ENCODE peak calls at places on chromosomes 6 and 20, in six cellular contexts. O, L, P, Z, R and W are unnamed samples.

GRCh38 chr6:136552054-136552453 is 1.8 kb upstream of the MAP7 start:
- DNase-seq in O (no peak), L (no peak), P (no peak), Z (no peak), R (no peak), W (no peak)

GRCh38 chr20:58982406-58983114 is 1.5 kb downstream of the NELFCD start:
- DNase-seq in O (peak; percentile 15), L (peak; percentile 2), P (no peak), Z (no peak), R (no peak), W (no peak)

GRCh38 chr6:131629656-131630055 is 1.6 kb upstream of the MED23 start:
- DNase-seq in O (no peak), L (no peak), P (no peak), Z (no peak), R (no peak), W (no peak)

GRCh38 chr20:62475819-62476073 is at the start of gene GATA5:
- DNase-seq in O (no peak), L (peak; percentile 85), P (no peak), Z (no peak), R (no peak), W (no peak)

GRCh38 chr6:100230115-100230975 is 234.4 kb downstream of the SIM1 start:
- DNase-seq in O (no peak), L (no peak), P (no peak), Z (no peak), R (no peak), W (no peak)

GRCh38 chr6:131003419-131004386 is 59.3 kb downstream of the EPB41L2 start:
- DNase-seq in O (no peak), L (no peak), P (no peak), Z (no peak), R (no peak), W (no peak)

GRCh38 chr6:97068211-97068610 is 143.7 kb downstream of the KLHL32 start:
- DNase-seq in O (no peak), L (peak; percentile 50), P (peak; percentile 67), Z (peak; percentile 49), R (peak; percentile 12), W (peak; percentile 12)

GRCh38 chr6:143581835-143582480 is 70.4 kb upstream of the FUCA2 start:
- DNase-seq in O (no peak), L (peak; percentile 30), P (peak; percentile 86), Z (peak; percentile 78), R (no peak), W (peak; percentile 52)

GRCh38 chr6:38509713-38510112 is 130.0 kb downstream of the BTBD9 start:
- DNase-seq in O (no peak), L (peak; percentile 17), P (peak; percentile 46), Z (peak; percentile 75), R (peak; percentile 59), W (peak; percentile 97)

GRCh38 chr20:32474967-32475819 is 109.9 kb downstream of the NOL4L start:
- DNase-seq in O (peak; percentile 37), L (peak; percentile 97), P (peak; percentile 100), Z (peak; percentile 91), R (no peak), W (peak; percentile 91)

GRCh38 chr20:10467985-10468845 is 33.1 kb downstream of the SLX4IP start:
- DNase-seq in O (no peak), L (no peak), P (no peak), Z (peak; percentile 32), R (no peak), W (no peak)

GRCh38 chr20:49344975-49345374 is 67.1 kb upstream of the ZNFX1 start:
- DNase-seq in O (no peak), L (peak; percentile 79), P (peak; percentile 94), Z (peak; percentile 92), R (no peak), W (peak; percentile 95)

GRCh38 chr6:87714093-87714809 is 12.2 kb upstream of the AKIRIN2 start:
- DNase-seq in O (no peak), L (no peak), P (peak; percentile 68), Z (peak; percentile 88), R (no peak), W (peak; percentile 88)

GRCh38 chr6:78611886-78612480 is 255.4 kb upstream of the IRAK1BP1 start:
- DNase-seq in O (no peak), L (no peak), P (peak; percentile 44), Z (no peak), R (no peak), W (no peak)

GRCh38 chr20:8287328-8287727 is 155.3 kb downstream of the PLCB1 start:
- DNase-seq in O (no peak), L (no peak), P (no peak), Z (no peak), R (no peak), W (no peak)

GRCh38 chr20:5714261-5715041 is 35.8 kb upstream of the SHLD1 start:
- DNase-seq in O (peak; percentile 62), L (peak; percentile 51), P (peak; percentile 74), Z (peak; percentile 24), R (no peak), W (no peak)

GRCh38 chr6:32517654-32518445 is 12.2 kb downstream of the HLA-DRB5 start:
- DNase-seq in O (no peak), L (no peak), P (no peak), Z (no peak), R (no peak), W (no peak)

GRCh38 chr20:370151-370600 is 10.4 kb upstream of the TRIB3 start:
- DNase-seq in O (no peak), L (peak; percentile 61), P (no peak), Z (no peak), R (no peak), W (no peak)

GRCh38 chr20:4011226-4011975 is 4.0 kb downstream of the RNF24 start:
- DNase-seq in O (no peak), L (no peak), P (no peak), Z (peak; percentile 61), R (no peak), W (no peak)

GRCh38 chr6:168683621-168684020 is 242.6 kb downstream of the SMOC2 start:
- DNase-seq in O (no peak), L (no peak), P (no peak), Z (no peak), R (no peak), W (no peak)

GRCh38 chr6:1612386-1612893 is 2.7 kb downstream of the FOXC1 start:
- DNase-seq in O (no peak), L (no peak), P (no peak), Z (no peak), R (no peak), W (no peak)

GRCh38 chr6:131868836-131869235 is 61.0 kb downstream of the ENPP1 start:
- DNase-seq in O (no peak), L (no peak), P (no peak), Z (peak; percentile 38), R (no peak), W (peak; percentile 67)

GRCh38 chr6:167420858-167421766 is 96.2 kb downstream of the TTLL2 start:
- DNase-seq in O (no peak), L (peak; percentile 51), P (no peak), Z (no peak), R (no peak), W (no peak)

GRCh38 chr6:125728739-125729138 is 20.7 kb upstream of the HEY2 start:
- DNase-seq in O (no peak), L (peak; percentile 19), P (peak; percentile 34), Z (no peak), R (no peak), W (no peak)

GRCh38 chr6:14811760-14812428 is 434.0 kb upstream of the JARID2 start:
- DNase-seq in O (no peak), L (no peak), P (peak; percentile 89), Z (peak; percentile 80), R (no peak), W (peak; percentile 89)

GRCh38 chr20:59519707-59520014 is 84.7 kb upstream of the PHACTR3 start:
- DNase-seq in O (no peak), L (no peak), P (no peak), Z (no peak), R (no peak), W (no peak)

GRCh38 chr20:5222919-5223634 is 93.7 kb downstream of the PROKR2 start:
- DNase-seq in O (peak; percentile 26), L (peak; percentile 79), P (peak; percentile 73), Z (peak; percentile 69), R (peak; percentile 18), W (peak; percentile 30)

GRCh38 chr6:77568570-77568969 is 84.3 kb upstream of the MEI4 start:
- DNase-seq in O (no peak), L (no peak), P (no peak), Z (no peak), R (no peak), W (no peak)

DNA sequence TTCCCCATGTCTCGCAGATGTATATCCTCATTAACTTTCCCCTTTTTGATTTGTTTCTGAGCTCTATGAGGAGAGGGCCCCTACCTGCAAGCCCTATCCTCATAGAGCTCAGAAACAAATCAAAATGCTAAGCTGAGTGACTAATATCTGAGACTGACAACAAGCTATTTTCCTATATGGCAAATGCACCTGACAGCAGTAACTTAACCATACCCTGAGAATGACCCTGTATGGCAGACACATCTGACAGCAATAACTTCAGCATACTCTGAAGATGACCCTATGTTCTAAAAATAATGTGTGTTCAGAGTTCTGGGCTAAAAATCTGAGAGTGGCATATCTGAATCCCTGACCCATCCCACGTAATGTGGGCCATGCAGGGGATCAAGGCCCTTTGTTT is 79.0 kb upstream of the MEI4 start:
- DNase-seq in O (no peak), L (no peak), P (no peak), Z (no peak), R (no peak), W (no peak)
- TF ChIP-seq CTCF in O (no peak), L (no peak), P (no peak), Z (no peak), R (no peak), W (no peak)

GRCh38 chr20:19975436-19975799 is 41.7 kb upstream of the NAA20 start:
- DNase-seq in O (no peak), L (no peak), P (peak; percentile 52), Z (peak; percentile 54), R (no peak), W (peak; percentile 61)
- H3K4me1 ChIP-seq in O (no peaks in the 10 kb centered on the region), L (peaks cover 42% of the 10 kb centered on the region), P (peaks cover 51% of the 10 kb centered on the region), Z (peaks cover 19% of the 10 kb centered on the region), R (peaks cover 36% of the 10 kb centered on the region), W (peaks cover 34% of the 10 kb centered on the region)

GRCh38 chr6:106451419-106451818 is 90.9 kb downstream of the CRYBG1 start:
- DNase-seq in O (no peak), L (no peak), P (peak; percentile 19), Z (no peak), R (no peak), W (peak; percentile 89)
- H3K4me3 ChIP-seq in O (no peak overlapping the region), L (no peak overlapping the region), P (no peak overlapping the region), Z (no peak overlapping the region), R (no peak overlapping the region), W (no peak overlapping the region)

DNA sequence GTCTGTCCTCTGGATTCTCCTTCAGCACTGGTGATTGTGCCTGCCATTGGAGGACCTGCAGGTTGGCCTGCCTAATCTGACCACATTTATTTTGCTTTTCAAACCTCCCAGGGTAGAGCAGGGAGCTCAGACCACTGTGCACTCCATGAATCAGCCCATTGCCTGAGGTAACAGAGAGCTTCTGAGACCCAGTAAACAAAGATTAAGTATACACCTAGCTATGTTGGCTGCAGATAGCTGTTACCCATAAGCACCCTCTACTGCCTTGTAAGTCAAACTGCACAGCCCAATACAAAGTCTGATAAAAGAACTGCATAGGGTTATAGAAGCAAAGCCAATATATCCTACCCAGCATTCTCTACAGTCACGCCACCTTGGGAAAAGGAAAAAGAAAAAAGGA is 338.7 kb downstream of the HTR1B start:
- DNase-seq in O (no peak), L (peak; percentile 6), P (peak; percentile 6), Z (peak; percentile 51), R (no peak), W (peak; percentile 0)
- TF ChIP-seq CTCF in O (no peak), L (no peak), P (peak; percentile 18), Z (peak; percentile 32), R (no peak), W (no peak)